ENCODE peak calls at places on chromosomes 5 and 9, in eight cellular contexts. W is IMR-90, N is AG10803, F is cardiac fibroblast, I is fibroblast of pulmonary artery, D is tibial nerve, Y is heart right ventricle, R is brain microvascular endothelial cell. Q is an unnamed sample.

GRCh38 chr5:111364992-111365391 is 140.8 kb downstream of the CAMK4 start:
- DNase-seq in I (peak), Y (no peak), R (peak), F (peak), D (no peak), W (peak), N (no peak), Q (peak)

GRCh38 chr5:139188558-139189270 is 9.5 kb downstream of the SIL1 start:
- DNase-seq in D (no peak), F (no peak), N (no peak), W (no peak), R (no peak), I (no peak), Y (no peak), Q (no peak)

GRCh38 chr9:113645224-113645971 is 181.9 kb downstream of the RGS3 start:
- DNase-seq in W (no peak), R (no peak), Y (no peak), N (no peak), F (no peak), I (no peak), D (no peak), Q (no peak)

GRCh38 chr5:172594867-172595466 is 46.1 kb upstream of the NEURL1B start:
- DNase-seq in Y (no peak), D (no peak), N (no peak), W (no peak), I (no peak), F (no peak), R (no peak), Q (no peak)

GRCh38 chr9:91978739-91979414 is 28.8 kb upstream of the ROR2 start:
- DNase-seq in N (peak), W (peak), Y (no peak), D (no peak), F (peak), I (peak), R (peak), Q (peak)

GRCh38 chr9:97536480-97536879 is 35.0 kb downstream of the TMOD1 start:
- DNase-seq in F (no peak), I (no peak), D (no peak), R (no peak), N (no peak), Y (no peak), W (no peak), Q (no peak)

GRCh38 chr5:114055318-114055788 is 306.5 kb upstream of the KCNN2 start:
- DNase-seq in R (peak), F (peak), D (no peak), N (peak), Y (peak), W (peak), I (peak), Q (peak)

GRCh38 chr5:17185776-17186175 is 31.7 kb upstream of the BASP1 start:
- DNase-seq in R (peak), I (peak), N (peak), F (peak), D (peak), W (peak), Y (no peak), Q (peak)

GRCh38 chr5:10635257-10635860 is 71.5 kb downstream of the ANKRD33B start:
- DNase-seq in I (peak), W (peak), Y (no peak), N (peak), R (peak), F (no peak), D (no peak), Q (peak)

GRCh38 chr9:129550199-129550839 is 70.6 kb downstream of the C9orf50 start:
- DNase-seq in D (peak), Y (peak), I (peak), F (peak), R (peak), N (peak), W (peak), Q (peak)

GRCh38 chr5:101424530-101425175 is 521.6 kb upstream of the ST8SIA4 start:
- DNase-seq in Y (no peak), N (peak), R (peak), F (peak), I (peak), W (peak), D (no peak), Q (peak)

GRCh38 chr9:96486351-96487029 is 36.5 kb downstream of the HABP4 start:
- DNase-seq in R (peak), Y (peak), F (peak), N (peak), D (peak), I (peak), W (peak), Q (peak)

GRCh38 chr5:15502208-15502607 is 2.2 kb downstream of the FBXL7 start:
- DNase-seq in F (peak), W (peak), R (peak), Y (no peak), D (no peak), N (peak), I (peak), Q (peak)

GRCh38 chr9:114316605-114317230 is 6.2 kb upstream of the ORM1 start:
- DNase-seq in D (no peak), W (no peak), Y (no peak), F (no peak), N (peak), I (no peak), R (no peak), Q (peak)

GRCh38 chr5:59840200-59840601 is 53.3 kb downstream of the PDE4D start:
- DNase-seq in Y (no peak), N (no peak), R (peak), F (peak), D (no peak), W (peak), I (peak), Q (no peak)

GRCh38 chr9:109315480-109315879 is 5.4 kb downstream of the EPB41L4B start:
- DNase-seq in Y (no peak), F (no peak), R (no peak), N (no peak), D (no peak), I (no peak), W (no peak), Q (no peak)

GRCh38 chr9:109317979-109318671 is 2.7 kb downstream of the EPB41L4B start:
- DNase-seq in W (no peak), D (no peak), F (no peak), I (no peak), Y (no peak), R (no peak), N (no peak), Q (no peak)

GRCh38 chr9:109319072-109319630 is 1.7 kb downstream of the EPB41L4B start:
- DNase-seq in I (no peak), R (no peak), D (no peak), Y (no peak), F (no peak), W (no peak), N (no peak), Q (peak)

GRCh38 chr9:109315889-109316640 is 4.8 kb downstream of the EPB41L4B start:
- DNase-seq in N (peak), I (peak), D (peak), W (peak), Y (peak), R (no peak), F (peak), Q (peak)

GRCh38 chr9:109317311-109317978 is 3.4 kb downstream of the EPB41L4B start:
- DNase-seq in N (no peak), D (no peak), W (no peak), I (no peak), R (no peak), F (no peak), Y (no peak), Q (no peak)
- H3K4me3 ChIP-seq in N (no peak), D (no peak), W (no peak), I (no peak), R (no peak), F (no peak), Y (no peak), Q (no peak)

DNA sequence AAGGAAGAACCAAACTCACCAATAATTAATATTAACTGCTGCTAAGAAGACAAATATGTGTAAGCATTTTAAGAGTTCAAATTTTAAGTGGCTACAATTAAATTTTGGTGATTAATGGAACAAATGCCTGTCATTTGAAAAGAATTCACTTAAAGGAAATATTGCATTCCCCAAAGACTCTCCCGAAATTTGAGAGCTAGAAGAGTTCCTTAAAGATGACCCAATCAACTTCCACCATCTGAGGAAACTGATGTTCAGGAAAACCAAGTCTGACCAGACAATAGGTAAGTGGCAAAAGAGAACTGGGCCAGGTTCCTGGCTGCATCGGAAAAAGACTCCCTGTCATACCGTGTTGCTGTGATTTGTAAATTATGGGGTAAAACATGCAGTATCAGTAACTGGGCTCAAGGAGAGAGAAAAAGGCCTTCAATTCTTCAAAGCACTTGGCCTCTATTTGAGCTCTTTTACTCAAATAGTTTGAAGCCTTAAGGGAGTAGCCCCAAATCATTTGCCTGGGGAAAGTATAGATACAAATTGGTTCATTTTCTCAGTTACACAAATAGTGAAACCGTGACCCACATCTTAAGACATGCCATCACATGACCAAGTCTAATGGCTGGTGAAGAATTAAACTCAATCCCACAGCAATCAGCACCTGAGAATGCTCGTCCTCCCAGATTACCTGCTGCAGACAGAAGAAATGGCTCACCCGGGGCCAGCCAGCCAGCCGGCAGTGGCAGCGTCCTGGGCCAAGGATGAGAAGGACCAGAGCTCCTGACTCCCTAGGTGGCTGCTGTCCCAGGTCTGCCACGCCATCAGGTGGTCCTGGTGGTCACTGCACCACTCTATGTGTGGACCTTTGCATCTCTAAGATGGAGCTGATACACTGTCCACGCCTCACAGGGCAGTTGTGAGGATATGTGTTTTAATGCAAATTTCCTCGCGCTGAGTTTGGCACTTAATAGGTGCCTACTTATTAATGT is 162.9 kb downstream of the TTLL11 start:
- DNase-seq in N (no peak), I (no peak), Y (no peak), D (no peak), W (no peak), R (no peak), F (no peak), Q (no peak)
- TF ChIP-seq CTCF in N (peak), I (peak), Y (peak), D (no peak), W (peak), R (peak), F (no peak), Q (peak)

GRCh38 chr9:95018099-95018927 is 291.8 kb downstream of the AOPEP start:
- DNase-seq in R (peak), F (peak), W (peak), I (peak), Y (peak), D (peak), N (peak), Q (peak)
- H3K4me3 ChIP-seq in R (no peak), F (no peak), W (no peak), I (no peak), Y (no peak), D (no peak), N (peak), Q (no peak)

GRCh38 chr5:140362875-140363630 is 3.1 kb downstream of the SLC4A9 start:
- DNase-seq in F (peak), Y (peak), D (peak), W (peak), N (peak), I (peak), R (peak), Q (peak)
- TF ChIP-seq CTCF in F (peak), Y (peak), D (peak), W (peak), N (peak), I (peak), R (peak), Q (peak)

GRCh38 chr9:38063363-38063707 is 5.7 kb downstream of the SHB start:
- DNase-seq in N (no peak), R (no peak), I (no peak), Y (no peak), F (no peak), D (no peak), W (no peak), Q (no peak)
- H3K4me3 ChIP-seq in N (no peak), R (no peak), I (no peak), Y (no peak), F (no peak), D (no peak), W (no peak), Q (no peak)

DNA sequence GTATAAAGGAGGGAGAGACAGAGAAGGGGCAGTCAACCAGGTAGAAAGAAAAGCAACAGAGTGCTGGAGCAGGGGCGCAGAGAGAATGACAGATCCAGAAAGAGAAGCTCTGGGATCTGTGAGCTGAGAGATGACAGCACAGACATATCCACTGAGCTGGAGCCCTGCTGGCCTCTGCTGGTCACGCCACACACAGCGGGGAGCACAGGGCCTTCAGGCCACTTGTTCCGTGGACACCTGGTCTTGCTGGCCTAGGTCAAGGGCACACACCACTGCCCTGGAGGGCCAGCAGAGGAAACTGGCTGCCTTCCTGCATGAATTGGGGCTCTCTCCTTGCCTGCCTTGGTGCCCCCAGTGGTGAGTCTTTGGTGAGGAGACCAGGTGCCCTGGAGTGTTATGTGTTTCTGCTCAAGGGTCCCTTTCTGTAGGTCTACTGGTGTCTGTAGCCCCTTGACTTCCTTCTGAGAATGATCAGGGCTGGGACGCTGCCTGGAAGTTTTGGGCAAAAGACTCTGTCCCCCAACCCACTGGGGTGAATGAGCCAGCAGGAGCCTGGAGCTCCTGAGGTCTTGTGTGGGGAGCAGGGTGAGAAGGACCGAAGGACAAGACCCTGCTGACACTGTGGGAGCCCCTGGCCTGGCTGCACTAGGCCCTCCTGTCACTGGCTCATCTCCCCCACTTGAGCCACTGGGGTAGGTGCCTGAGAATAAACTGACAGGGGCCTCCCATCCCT is 59.2 kb upstream of the ADAMTS2 start:
- DNase-seq in I (peak), R (peak), D (no peak), N (peak), W (peak), F (peak), Y (no peak), Q (no peak)
- TF ChIP-seq CTCF in I (peak), R (peak), D (no peak), N (peak), W (peak), F (peak), Y (peak), Q (no peak)

DNA sequence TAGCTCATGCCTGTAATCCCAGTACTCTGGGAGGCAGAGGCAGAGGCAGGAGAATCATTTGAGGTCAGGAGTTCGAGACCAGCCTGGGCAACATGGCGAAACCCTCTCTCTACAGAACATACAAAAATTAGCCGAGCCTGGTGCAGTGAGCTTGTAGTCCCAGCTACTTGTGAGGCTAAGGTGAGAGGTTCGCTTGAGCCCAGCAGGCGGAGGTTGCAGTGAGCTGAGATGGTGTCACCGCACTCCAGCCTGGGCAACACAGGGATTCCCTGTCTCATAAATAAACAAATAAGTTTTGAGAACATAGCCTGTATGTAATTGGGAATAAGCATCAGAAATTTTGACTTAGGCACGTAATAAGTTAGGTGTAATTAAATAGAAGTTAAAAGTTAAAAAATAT is 971.7 kb upstream of the COX7C start:
- DNase-seq in I (no peak), W (no peak), N (no peak), D (no peak), F (no peak), R (no peak), Y (no peak), Q (no peak)
- H3K4me3 ChIP-seq in I (no peak), W (no peak), N (no peak), D (no peak), F (no peak), R (no peak), Y (no peak), Q (no peak)

GRCh38 chr5:62593331-62593730 is 14.7 kb downstream of the LRRC70 start:
- DNase-seq in D (no peak), Y (no peak), R (peak), W (peak), F (peak), N (peak), I (peak), Q (no peak)
- TF ChIP-seq CTCF in D (no peak), Y (no peak), R (no peak), W (no peak), F (no peak), N (no peak), I (no peak), Q (no peak)

DNA sequence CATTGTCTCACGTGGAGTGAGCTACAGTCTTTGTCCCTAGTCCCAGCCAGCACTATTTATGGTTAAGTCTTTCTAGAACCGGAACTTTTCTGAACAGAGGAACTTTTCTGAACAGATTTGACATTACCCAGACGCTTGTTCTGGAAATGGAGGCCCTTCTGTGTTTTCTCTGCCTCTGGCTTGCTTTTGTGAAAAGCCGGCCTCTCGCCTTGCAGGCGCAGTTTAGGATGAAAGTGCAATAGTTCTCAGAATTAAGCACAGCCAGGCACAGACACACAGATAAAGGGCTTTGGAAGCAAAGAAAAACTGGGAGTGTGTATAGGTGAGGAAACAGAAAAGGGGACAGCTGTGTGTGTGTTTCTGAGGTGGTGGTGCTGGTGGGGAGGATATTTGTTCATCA is 5.9 kb downstream of the GDNF start:
- DNase-seq in R (no peak), Y (no peak), F (no peak), W (no peak), I (no peak), D (no peak), N (no peak), Q (no peak)
- H3K4me3 ChIP-seq in R (peak), Y (no peak), F (no peak), W (no peak), I (no peak), D (no peak), N (peak), Q (no peak)